ENCODE peak calls at places on chromosome 1, in six cellular contexts. P is BJ; G is activated naive CD8-positive, alpha-beta T cell treated with anti-CD3 and anti-CD28 coated beads, Interleukin-2, amount 50 U/mL, for 24 hours; T is WTC11; B is activated T-helper 1 cell treated with anti-CD3 and anti-CD28 coated beads, Interleukin-2, amount 50 U/mL, for 16 hours; I is aorta. W is an unnamed sample.

GRCh38 chr1:34865981-34866761 is 6.6 kb upstream of the SMIM12 start:
- DNase-seq in P (no peak), G (peak), T (peak), B (peak), I (peak), W (peak)

GRCh38 chr1:12251442-12251841 is 21.6 kb downstream of the VPS13D start:
- DNase-seq in P (no peak), G (no peak), T (no peak), B (no peak), I (no peak), W (no peak)

GRCh38 chr1:101235696-101236545 is 898 bp upstream of the S1PR1 start:
- DNase-seq in P (no peak), G (peak), T (peak), B (peak), I (peak), W (no peak)

GRCh38 chr1:235923466-235924008 is 56.8 kb upstream of the LYST start:
- DNase-seq in P (no peak), G (no peak), T (no peak), B (no peak), I (no peak), W (no peak)

GRCh38 chr1:56438901-56439551 is 140.3 kb downstream of the PLPP3 start:
- DNase-seq in P (no peak), G (no peak), T (no peak), B (no peak), I (no peak), W (no peak)

GRCh38 chr1:25017436-25018109 is 87.5 kb upstream of the RUNX3 start:
- DNase-seq in P (no peak), G (no peak), T (no peak), B (no peak), I (no peak), W (no peak)

GRCh38 chr1:98557808-98558390 is 103.6 kb upstream of the SNX7 start:
- DNase-seq in P (no peak), G (no peak), T (no peak), B (no peak), I (no peak), W (no peak)

GRCh38 chr1:61497013-61497412 is 227.9 kb downstream of the TM2D1 start:
- DNase-seq in P (no peak), G (no peak), T (no peak), B (no peak), I (no peak), W (no peak)

GRCh38 chr1:247906504-247907047 is 11.2 kb downstream of the OR2W3 start:
- DNase-seq in P (peak), G (no peak), T (no peak), B (no peak), I (no peak), W (peak)

GRCh38 chr1:55542901-55543504 is 327.8 kb upstream of the USP24 start:
- DNase-seq in P (peak), G (no peak), T (no peak), B (no peak), I (no peak), W (no peak)

GRCh38 chr1:114234408-114235119 is 80.9 kb upstream of the SYT6 start:
- DNase-seq in P (no peak), G (no peak), T (no peak), B (no peak), I (no peak), W (no peak)

GRCh38 chr1:232477728-232478127 is 152.2 kb downstream of the SIPA1L2 start:
- DNase-seq in P (peak), G (no peak), T (no peak), B (no peak), I (no peak), W (no peak)

W was measured in KG1.